ENCODE peak calls at places on chromosome 14, in nine cellular contexts. V is SK-N-SH, J is neuronal stem cell, C is IMR-90, X is MM.1S, T is HCT116, A is GM23248, F is DND-41, D is astrocyte. H is an unnamed sample. For H3K4me1, the result is how much of the 10 kb centered on the place peaks cover.

GRCh38 chr14:58467575-58467974 is 40.1 kb downstream of the KIAA0586 start:
- DNase-seq in V (no peak), J (no peak), C (no peak), X (no peak), T (no peak), A (no peak), F (no peak), D (no peak), H (no peak)

GRCh38 chr14:39376671-39377403 is 55.4 kb downstream of the FBXO33 start:
- DNase-seq in V (no peak), J (no peak), C (peak), X (no peak), T (peak), A (peak), F (no peak), D (peak), H (no peak)

GRCh38 chr14:41805633-41806032 is 199.0 kb downstream of the LRFN5 start:
- DNase-seq in V (no peak), J (no peak), C (no peak), X (no peak), T (no peak), A (no peak), F (no peak), D (no peak), H (no peak)

GRCh38 chr14:75123991-75124390 is 2.9 kb downstream of the NEK9 start:
- DNase-seq in V (peak), J (no peak), C (peak), X (no peak), T (peak), A (peak), F (no peak), D (peak), H (peak)

GRCh38 chr14:50060871-50061663 is 55.3 kb downstream of the VCPKMT start:
- DNase-seq in V (peak), J (no peak), C (peak), X (no peak), T (no peak), A (peak), F (peak), D (peak), H (peak)

GRCh38 chr14:44339256-44339655 is 167.8 kb downstream of the FSCB start:
- DNase-seq in V (no peak), J (no peak), C (peak), X (no peak), T (no peak), A (no peak), F (no peak), D (peak), H (no peak)

GRCh38 chr14:32985881-32986280 is 47.2 kb downstream of the NPAS3 start:
- DNase-seq in V (no peak), J (no peak), C (no peak), X (no peak), T (no peak), A (no peak), F (no peak), D (peak), H (no peak)

GRCh38 chr14:99430491-99430890 is 50.2 kb downstream of the SETD3 start:
- DNase-seq in V (no peak), J (no peak), C (no peak), X (no peak), T (no peak), A (peak), F (no peak), D (no peak), H (no peak)

GRCh38 chr14:63435204-63435603 is 108.0 kb downstream of the PPP2R5E start:
- DNase-seq in V (no peak), J (no peak), C (no peak), X (no peak), T (no peak), A (no peak), F (no peak), D (no peak), H (no peak)
- H3K4me1 ChIP-seq in V (under half), J (under half), C (under half), X (under half), T (under half), A (under half), F (under half), D (under half), H (under half)

GRCh38 chr14:59869381-59870255 is 958 bp downstream of the RTN1 start:
- DNase-seq in V (peak), J (no peak), C (no peak), X (no peak), T (no peak), A (peak), F (no peak), D (no peak), H (peak)
- H2AFZ ChIP-seq in V (no peak), J (peak), C (peak), X (no peak), T (no peak), A (peak), F (no peak), D (peak), H (no peak)

GRCh38 chr14:103529383-103530365 is 678 bp downstream of the TRMT61A start:
- DNase-seq in V (no peak), J (no peak), C (no peak), X (no peak), T (no peak), A (no peak), F (no peak), D (no peak), H (peak)
- H3K4me1 ChIP-seq in V (under half), J (under half), C (under half), X (under half), T (under half), A (under half), F (under half), D (under half), H (under half)

GRCh38 chr14:61718039-61718438 is 22.7 kb downstream of the HIF1A start:
- DNase-seq in V (no peak), J (no peak), C (no peak), X (no peak), T (no peak), A (no peak), F (no peak), D (no peak), H (no peak)
- H2AFZ ChIP-seq in V (no peak), J (no peak), C (no peak), X (no peak), T (no peak), A (no peak), F (no peak), D (no peak), H (no peak)

DNA sequence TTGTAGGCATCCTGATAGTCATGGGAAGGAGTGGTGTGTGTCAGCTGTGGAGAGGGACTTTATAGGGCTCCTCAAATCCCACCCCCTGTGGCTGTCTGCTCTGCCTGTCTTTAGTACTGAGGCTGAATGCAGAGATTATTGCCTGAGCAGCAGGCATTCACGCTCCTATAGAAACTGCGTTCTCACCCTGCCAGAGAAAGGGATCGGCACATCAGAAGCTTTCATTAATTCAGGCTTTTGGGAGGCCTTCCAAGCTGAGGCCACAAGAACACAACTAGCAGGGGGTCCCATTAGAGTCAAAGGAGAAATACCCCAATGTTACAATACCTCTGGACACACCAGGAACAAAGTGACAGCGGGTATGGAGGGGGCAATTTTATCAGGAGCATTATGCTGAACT is 12.6 kb downstream of the KCNK10 start:
- DNase-seq in V (no peak), J (peak), C (no peak), X (no peak), T (no peak), A (no peak), F (no peak), D (no peak), H (no peak)
- H3K4me1 ChIP-seq in V (under half), J (under half), C (under half), X (under half), T (under half), A (under half), F (under half), D (under half), H (under half)

GRCh38 chr14:35940291-35940690 is 114.2 kb downstream of the BRMS1L start:
- DNase-seq in V (no peak), J (no peak), C (no peak), X (peak), T (no peak), A (peak), F (peak), D (no peak), H (no peak)

GRCh38 chr14:35949933-35950332 is 123.8 kb downstream of the BRMS1L start:
- DNase-seq in V (no peak), J (peak), C (no peak), X (no peak), T (no peak), A (no peak), F (no peak), D (peak), H (no peak)

DNA sequence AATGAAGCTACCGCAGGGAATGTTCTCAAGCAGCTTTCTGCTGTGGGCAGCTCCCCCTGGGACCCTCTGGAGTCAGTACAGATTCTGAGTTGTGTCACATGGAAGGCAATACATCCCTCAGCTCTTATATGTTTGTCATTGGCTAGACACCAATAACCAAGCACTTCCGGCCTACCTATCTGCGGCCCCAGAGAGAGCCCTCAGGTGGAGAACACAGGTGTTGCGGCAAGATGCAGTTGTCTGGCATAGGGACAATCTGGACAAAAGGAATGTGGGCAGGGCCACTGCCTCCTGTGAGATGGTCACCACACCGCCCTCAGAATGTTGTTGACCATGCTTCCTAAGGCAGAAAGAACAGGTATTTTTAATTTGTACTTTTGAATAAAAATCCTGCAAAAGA is 118.7 kb downstream of the BRMS1L start:
- DNase-seq in V (peak), J (no peak), C (no peak), X (peak), T (peak), A (no peak), F (peak), D (no peak), H (no peak)
- H2AFZ ChIP-seq in V (no peak), J (no peak), C (no peak), X (no peak), T (peak), A (no peak), F (no peak), D (no peak), H (no peak)

GRCh38 chr14:52922059-52922458 is 28.8 kb downstream of the FERMT2 start:
- DNase-seq in V (no peak), J (no peak), C (no peak), X (no peak), T (no peak), A (no peak), F (no peak), D (no peak), H (no peak)

GRCh38 chr14:52923902-52924575 is 26.8 kb downstream of the FERMT2 start:
- DNase-seq in V (no peak), J (no peak), C (no peak), X (no peak), T (no peak), A (peak), F (peak), D (no peak), H (no peak)

GRCh38 chr14:52929192-52929807 is 21.6 kb downstream of the FERMT2 start:
- DNase-seq in V (no peak), J (no peak), C (no peak), X (no peak), T (no peak), A (no peak), F (no peak), D (no peak), H (no peak)

GRCh38 chr14:52922656-52923055 is 28.2 kb downstream of the FERMT2 start:
- DNase-seq in V (no peak), J (no peak), C (peak), X (no peak), T (no peak), A (peak), F (no peak), D (peak), H (no peak)

GRCh38 chr14:52926994-52927393 is 23.9 kb downstream of the FERMT2 start:
- DNase-seq in V (no peak), J (no peak), C (peak), X (no peak), T (no peak), A (peak), F (no peak), D (peak), H (peak)
- H3K4me1 ChIP-seq in V (under half), J (under half), C (under half), X (under half), T (under half), A (half or more), F (under half), D (under half), H (half or more)

H was measured in osteoblast.